ENCODE peak calls at places on chromosomes 2 and 18, in five cellular contexts. Z is H9, S is astrocyte of the cerebellum, D is progenitor cell of endocrine pancreas, O is osteocyte. K is an unnamed sample.
A peak's percentile ranks its signal among the peaks of the same experiment; 100 is the strongest.

GRCh38 chr2:227813229-227813561 is 447 bp upstream of the CCL20 start:
- DNase-seq in Z (no peak), S (no peak), D (no peak), O (no peak), K (no peak)

GRCh38 chr18:3304832-3305231 is 42.9 kb downstream of the MYL12B start:
- DNase-seq in Z (no peak), S (no peak), D (no peak), O (no peak), K (no peak)

GRCh38 chr2:200600549-200601212 is 14.9 kb downstream of the AOX1 start:
- DNase-seq in Z (no peak), S (no peak), D (no peak), O (no peak), K (no peak)

GRCh38 chr2:171317492-171318125 is 116.2 kb downstream of the METTL8 start:
- DNase-seq in Z (no peak), S (no peak), D (no peak), O (no peak), K (no peak)

GRCh38 chr2:164186596-164186995 is 434.7 kb downstream of the GRB14 start:
- DNase-seq in Z (no peak), S (no peak), D (no peak), O (no peak), K (no peak)

GRCh38 chr2:203786912-203787311 is 80.5 kb downstream of the CD28 start:
- DNase-seq in Z (no peak), S (no peak), D (no peak), O (no peak), K (peak; percentile 67)

GRCh38 chr2:168613510-168613909 is 157.4 kb downstream of the CERS6 start:
- DNase-seq in Z (no peak), S (no peak), D (no peak), O (no peak), K (no peak)

GRCh38 chr18:32480581-32480980 is 9.9 kb upstream of the GAREM1 start:
- DNase-seq in Z (no peak), S (no peak), D (no peak), O (no peak), K (no peak)

GRCh38 chr2:191566347-191566746 is 111.6 kb upstream of the NABP1 start:
- DNase-seq in Z (peak; percentile 81), S (peak; percentile 39), D (peak; percentile 50), O (no peak), K (peak; percentile 74)

GRCh38 chr2:192887296-192887695 is 692.6 kb upstream of the TMEFF2 start:
- DNase-seq in Z (no peak), S (no peak), D (no peak), O (no peak), K (no peak)

GRCh38 chr2:121316986-121317385 is 32.0 kb upstream of the TFCP2L1 start:
- DNase-seq in Z (no peak), S (no peak), D (no peak), O (peak; percentile 48), K (peak; percentile 21)

GRCh38 chr2:235940330-235940729 is 227.9 kb downstream of the GBX2 start:
- DNase-seq in Z (no peak), S (peak; percentile 91), D (no peak), O (peak; percentile 93), K (peak; percentile 68)

GRCh38 chr2:63034575-63034974 is 16.1 kb upstream of the OTX1 start:
- DNase-seq in Z (no peak), S (no peak), D (no peak), O (no peak), K (no peak)

GRCh38 chr18:11034816-11035215 is 114.6 kb downstream of the PIEZO2 start:
- DNase-seq in Z (no peak), S (no peak), D (no peak), O (no peak), K (no peak)

GRCh38 chr2:43077876-43078275 is 148.5 kb downstream of the ZFP36L2 start:
- DNase-seq in Z (no peak), S (no peak), D (no peak), O (no peak), K (no peak)

GRCh38 chr2:10891391-10891790 is 20.3 kb upstream of the KCNF1 start:
- DNase-seq in Z (no peak), S (no peak), D (no peak), O (no peak), K (no peak)

GRCh38 chr18:47750889-47751423 is 179.5 kb downstream of the SMAD2 start:
- DNase-seq in Z (no peak), S (no peak), D (no peak), O (no peak), K (peak; percentile 47)

GRCh38 chr18:31555971-31556747 is 35.5 kb upstream of the TTR start:
- DNase-seq in Z (no peak), S (peak; percentile 67), D (peak; percentile 20), O (no peak), K (no peak)

GRCh38 chr18:79402977-79403722 is 7.4 kb downstream of the NFATC1 start:
- DNase-seq in Z (no peak), S (no peak), D (no peak), O (peak; percentile 92), K (peak; percentile 90)

GRCh38 chr2:234268314-234268713 is 217.8 kb downstream of the SPP2 start:
- DNase-seq in Z (no peak), S (no peak), D (no peak), O (no peak), K (no peak)

GRCh38 chr2:101558740-101559508 is 84.0 kb upstream of the RFX8 start:
- DNase-seq in Z (no peak), S (peak; percentile 32), D (no peak), O (no peak), K (no peak)

GRCh38 chr18:34223164-34223892 is 1.4 kb downstream of the NOL4 start:
- DNase-seq in Z (peak; percentile 76), S (no peak), D (no peak), O (no peak), K (no peak)

GRCh38 chr18:77984833-77985232 is 735.2 kb downstream of the GALR1 start:
- DNase-seq in Z (no peak), S (no peak), D (no peak), O (no peak), K (no peak)

GRCh38 chr2:36357506-36358316 is 2.1 kb downstream of the CRIM1 start:
- DNase-seq in Z (peak; percentile 58), S (peak; percentile 66), D (no peak), O (no peak), K (no peak)

GRCh38 chr2:222058830-222059229 is 240.0 kb downstream of the PAX3 start:
- DNase-seq in Z (no peak), S (peak; percentile 62), D (no peak), O (no peak), K (no peak)

GRCh38 chr2:81835318-81836000 is 1530.9 kb upstream of the LRRTM1 start:
- DNase-seq in Z (no peak), S (no peak), D (no peak), O (no peak), K (no peak)

GRCh38 chr18:28582724-28583123 is 405.8 kb upstream of the CDH2 start:
- DNase-seq in Z (no peak), S (no peak), D (no peak), O (no peak), K (no peak)
- TF ChIP-seq CTCF in Z (no peak), S (no peak), D (no peak), O (no peak), K (no peak)

DNA sequence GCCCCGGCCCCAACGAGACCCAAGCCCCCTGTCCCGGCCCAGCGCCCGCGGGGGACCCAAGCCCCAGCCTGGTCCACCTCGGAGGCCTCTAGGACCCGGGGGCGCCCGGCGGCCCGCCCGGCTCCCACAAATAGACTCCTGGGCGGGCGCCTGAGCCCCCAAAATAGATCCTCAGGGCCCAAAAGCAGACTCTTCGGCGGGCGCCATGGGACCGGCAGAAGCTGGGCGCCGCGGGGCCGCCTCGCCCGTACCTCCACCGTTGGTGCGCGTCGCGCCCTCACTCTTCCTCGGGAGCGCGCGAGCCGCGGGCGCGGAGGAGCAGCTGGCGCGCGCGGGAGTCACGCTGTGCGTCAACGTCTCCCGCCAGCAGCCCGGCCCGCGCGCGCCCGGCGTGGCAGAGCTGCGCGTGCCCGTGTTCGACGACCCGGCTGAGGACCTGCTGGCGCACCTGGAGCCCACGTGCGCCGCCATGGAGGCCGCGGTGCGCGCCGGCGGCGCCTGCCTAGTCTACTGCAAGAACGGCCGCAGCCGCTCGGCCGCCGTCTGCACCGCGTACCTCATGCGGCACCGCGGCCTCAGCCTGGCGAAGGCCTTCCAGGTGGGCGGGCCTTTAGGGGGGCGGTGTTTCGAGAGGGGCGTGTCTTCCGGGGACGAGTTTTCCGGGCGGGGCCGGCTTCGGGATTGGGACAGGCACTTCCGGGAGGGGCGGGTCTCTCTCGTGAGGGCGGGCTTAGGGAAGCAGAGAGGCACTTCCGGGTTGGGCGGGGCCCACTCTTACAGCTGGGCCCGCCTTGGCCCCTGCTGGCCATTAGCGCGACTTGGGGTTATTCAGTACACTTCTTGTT is 545 bp downstream of the DUSP28 start:
- DNase-seq in Z (peak; percentile 98), S (peak; percentile 93), D (peak; percentile 99), O (peak; percentile 100), K (peak; percentile 99)
- TF ChIP-seq CTCF in Z (peak; percentile 33), S (peak; percentile 33), D (peak; percentile 43), O (peak; percentile 39), K (no peak)

DNA sequence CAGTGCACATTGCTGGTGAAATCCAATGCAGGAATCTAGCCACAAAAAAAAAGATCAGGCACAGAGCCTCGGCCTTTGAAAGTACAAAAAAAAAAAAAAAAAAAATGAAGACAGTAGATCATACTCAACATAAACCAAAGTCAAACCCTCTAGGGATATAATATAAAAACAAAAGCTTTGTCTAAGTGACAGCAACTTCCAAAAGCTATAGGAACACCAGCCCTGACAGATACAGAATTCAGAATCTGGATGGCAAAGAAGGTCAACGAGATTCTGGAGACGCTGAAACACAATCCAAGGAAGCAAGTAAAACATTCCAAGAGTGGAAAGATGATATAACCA is 54.0 kb upstream of the SCN1A start:
- DNase-seq in Z (no peak), S (no peak), D (no peak), O (no peak), K (no peak)
- TF ChIP-seq CTCF in Z (peak; percentile 3), S (peak; percentile 5), D (no peak), O (peak; percentile 19), K (no peak)

GRCh38 chr2:109516445-109517117 is 97.2 kb downstream of the SEPTIN10 start:
- DNase-seq in Z (peak; percentile 90), S (no peak), D (peak; percentile 63), O (no peak), K (no peak)
- TF ChIP-seq CTCF in Z (peak; percentile 96), S (peak; percentile 71), D (peak; percentile 89), O (peak; percentile 80), K (peak; percentile 67)

GRCh38 chr2:67544286-67544685 is 147.2 kb downstream of the ETAA1 start:
- DNase-seq in Z (no peak), S (no peak), D (no peak), O (no peak), K (no peak)

DNA sequence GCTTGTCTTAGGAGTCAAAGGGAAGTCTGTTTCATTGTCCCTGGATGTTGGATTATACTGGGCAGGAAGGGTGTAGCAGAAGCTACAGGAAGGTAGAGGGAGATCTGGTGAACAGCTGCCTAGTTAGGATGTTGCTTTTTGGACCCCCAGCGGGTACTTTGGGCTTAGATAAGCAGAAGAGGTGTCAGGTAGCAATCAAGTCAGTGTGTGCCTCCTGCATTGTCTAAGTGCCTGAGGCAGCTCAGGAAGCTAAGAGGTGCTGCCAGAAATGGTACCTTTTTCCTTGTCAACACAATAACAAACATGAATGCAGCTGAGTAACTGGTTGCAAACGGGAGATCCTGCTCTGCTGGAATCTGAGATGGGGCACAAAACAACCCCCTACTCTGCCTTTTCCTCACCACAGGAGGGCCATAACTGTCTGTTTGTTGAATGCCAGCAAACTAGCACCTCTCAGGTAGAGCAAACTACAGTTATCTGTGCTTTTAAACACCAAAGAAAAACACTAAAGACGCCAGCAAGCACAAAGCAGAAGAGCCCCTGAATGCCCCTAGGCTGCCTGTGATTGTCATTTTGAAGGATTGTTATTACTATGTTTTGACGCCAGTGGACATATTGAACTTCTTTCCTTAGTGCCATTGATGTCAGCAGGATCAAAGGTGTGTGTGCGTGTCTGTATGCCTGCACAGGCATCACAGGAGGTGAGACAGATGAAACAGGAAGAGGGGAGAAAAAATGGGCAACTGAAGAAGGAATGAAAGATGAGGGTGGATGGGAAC is 151.4 kb downstream of the ETAA1 start:
- DNase-seq in Z (no peak), S (no peak), D (no peak), O (no peak), K (no peak)
- TF ChIP-seq CTCF in Z (no peak), S (no peak), D (no peak), O (no peak), K (no peak)